ENCODE peak calls at places on chromosomes 7 and 10, in six cellular contexts. One of them, this sample, is unnamed.

GRCh38 chr10:15821046-15821683 is 39.1 kb downstream of the MINDY3 start:
- DNase-seq in aorta: no peak
- DNase-seq in sigmoid colon: no peak
- DNase-seq in stimulated activated naive CD4-positive, alpha-beta T cell: no peak
- DNase-seq in EL: no peak
- DNase-seq in activated effector memory CD4-positive, alpha-beta T cell treated with Interleukin-2 at 50 U/mL for 16 hours: no peak
- DNase-seq in this sample: no peak

GRCh38 chr10:13816195-13816926 is 229.6 kb downstream of the PRPF18 start:
- DNase-seq in aorta: no peak
- DNase-seq in sigmoid colon: peak
- DNase-seq in stimulated activated naive CD4-positive, alpha-beta T cell: no peak
- DNase-seq in activated effector memory CD4-positive, alpha-beta T cell treated with Interleukin-2 at 50 U/mL for 16 hours: no peak
- DNase-seq in EL: peak
- DNase-seq in this sample: no peak

GRCh38 chr10:115171392-115171960 is 78.3 kb downstream of the ATRNL1 start:
- DNase-seq in sigmoid colon: no peak
- DNase-seq in EL: peak
- DNase-seq in aorta: no peak
- DNase-seq in activated effector memory CD4-positive, alpha-beta T cell treated with Interleukin-2 at 50 U/mL for 16 hours: no peak
- DNase-seq in stimulated activated naive CD4-positive, alpha-beta T cell: no peak
- DNase-seq in this sample: peak

GRCh38 chr7:158779061-158779992 is 50.0 kb downstream of the ESYT2 start:
- DNase-seq in activated effector memory CD4-positive, alpha-beta T cell treated with Interleukin-2 at 50 U/mL for 16 hours: no peak
- DNase-seq in sigmoid colon: no peak
- DNase-seq in EL: no peak
- DNase-seq in aorta: no peak
- DNase-seq in stimulated activated naive CD4-positive, alpha-beta T cell: no peak
- DNase-seq in this sample: no peak

GRCh38 chr7:81833401-81833800 is 63.6 kb upstream of the HGF start:
- DNase-seq in activated effector memory CD4-positive, alpha-beta T cell treated with Interleukin-2 at 50 U/mL for 16 hours: no peak
- DNase-seq in aorta: no peak
- DNase-seq in sigmoid colon: no peak
- DNase-seq in EL: peak
- DNase-seq in stimulated activated naive CD4-positive, alpha-beta T cell: no peak
- DNase-seq in this sample: no peak

GRCh38 chr7:5289345-5289744 is 6.6 kb downstream of the SLC29A4 start:
- DNase-seq in activated effector memory CD4-positive, alpha-beta T cell treated with Interleukin-2 at 50 U/mL for 16 hours: no peak
- DNase-seq in sigmoid colon: no peak
- DNase-seq in EL: no peak
- DNase-seq in stimulated activated naive CD4-positive, alpha-beta T cell: no peak
- DNase-seq in aorta: no peak
- DNase-seq in this sample: no peak

GRCh38 chr10:124106241-124106905 is 13.0 kb upstream of the CHST15 start:
- DNase-seq in sigmoid colon: peak
- DNase-seq in aorta: peak
- DNase-seq in stimulated activated naive CD4-positive, alpha-beta T cell: no peak
- DNase-seq in activated effector memory CD4-positive, alpha-beta T cell treated with Interleukin-2 at 50 U/mL for 16 hours: no peak
- DNase-seq in EL: peak
- DNase-seq in this sample: no peak

GRCh38 chr10:127906548-127907377 is at the start of gene PTPRE:
- DNase-seq in EL: peak
- DNase-seq in stimulated activated naive CD4-positive, alpha-beta T cell: peak
- DNase-seq in sigmoid colon: peak
- DNase-seq in activated effector memory CD4-positive, alpha-beta T cell treated with Interleukin-2 at 50 U/mL for 16 hours: peak
- DNase-seq in aorta: peak
- DNase-seq in this sample: no peak

GRCh38 chr7:100003711-100004661 is 11.4 kb upstream of the ZKSCAN1 start:
- DNase-seq in sigmoid colon: peak
- DNase-seq in aorta: no peak
- DNase-seq in activated effector memory CD4-positive, alpha-beta T cell treated with Interleukin-2 at 50 U/mL for 16 hours: no peak
- DNase-seq in stimulated activated naive CD4-positive, alpha-beta T cell: no peak
- DNase-seq in EL: no peak
- DNase-seq in this sample: no peak

GRCh38 chr10:125003901-125004467 is 62.1 kb downstream of the ZRANB1 start:
- DNase-seq in EL: no peak
- DNase-seq in stimulated activated naive CD4-positive, alpha-beta T cell: no peak
- DNase-seq in aorta: no peak
- DNase-seq in activated effector memory CD4-positive, alpha-beta T cell treated with Interleukin-2 at 50 U/mL for 16 hours: no peak
- DNase-seq in sigmoid colon: peak
- DNase-seq in this sample: no peak

GRCh38 chr7:141043621-141044020 is 28.9 kb upstream of the MRPS33 start:
- DNase-seq in stimulated activated naive CD4-positive, alpha-beta T cell: no peak
- DNase-seq in aorta: no peak
- DNase-seq in sigmoid colon: no peak
- DNase-seq in EL: peak
- DNase-seq in activated effector memory CD4-positive, alpha-beta T cell treated with Interleukin-2 at 50 U/mL for 16 hours: no peak
- DNase-seq in this sample: no peak

GRCh38 chr10:64038097-64038496 is 516.9 kb downstream of the REEP3 start:
- DNase-seq in stimulated activated naive CD4-positive, alpha-beta T cell: no peak
- DNase-seq in sigmoid colon: no peak
- DNase-seq in aorta: no peak
- DNase-seq in activated effector memory CD4-positive, alpha-beta T cell treated with Interleukin-2 at 50 U/mL for 16 hours: no peak
- DNase-seq in EL: no peak
- DNase-seq in this sample: no peak

GRCh38 chr10:27527597-27528295 is 23.6 kb downstream of the RAB18 start:
- DNase-seq in sigmoid colon: no peak
- DNase-seq in stimulated activated naive CD4-positive, alpha-beta T cell: no peak
- DNase-seq in aorta: no peak
- DNase-seq in EL: no peak
- DNase-seq in activated effector memory CD4-positive, alpha-beta T cell treated with Interleukin-2 at 50 U/mL for 16 hours: no peak
- DNase-seq in this sample: no peak

GRCh38 chr10:95560288-95561199 is 627 bp downstream of the SORBS1 start:
- DNase-seq in EL: peak
- DNase-seq in stimulated activated naive CD4-positive, alpha-beta T cell: peak
- DNase-seq in activated effector memory CD4-positive, alpha-beta T cell treated with Interleukin-2 at 50 U/mL for 16 hours: peak
- DNase-seq in aorta: peak
- DNase-seq in sigmoid colon: peak
- DNase-seq in this sample: no peak